ENCODE peak calls at places on chromosome 3, in six cellular contexts. R is caudate nucleus, T is mesendoderm, L is MM.1S, Z is AG08396, A is substantia nigra. W is an unnamed sample.

GRCh38 chr3:42166214-42166613 is 75.1 kb downstream of the TRAK1 start:
- DNase-seq in T (no peak), A (no peak), L (no peak), R (no peak), Z (no peak), W (no peak)

GRCh38 chr3:45311327-45311726 is 77.0 kb upstream of the LARS2 start:
- DNase-seq in Z (no peak), L (no peak), A (no peak), R (no peak), T (no peak), W (no peak)

GRCh38 chr3:196012481-196012880 is 69.4 kb downstream of the TFRC start:
- DNase-seq in R (no peak), L (no peak), Z (no peak), T (no peak), A (no peak), W (no peak)

GRCh38 chr3:113536627-113537101 is 4.3 kb downstream of the SIDT1 start:
- DNase-seq in L (no peak), A (no peak), R (no peak), Z (no peak), T (no peak), W (peak)

GRCh38 chr3:71581451-71581980 is 2.0 kb downstream of the FOXP1 start:
- DNase-seq in T (peak), L (no peak), Z (peak), R (no peak), A (peak), W (peak)

GRCh38 chr3:174821477-174821876 is 37.7 kb upstream of the NAALADL2 start:
- DNase-seq in A (no peak), T (peak), L (no peak), Z (no peak), R (peak), W (no peak)

GRCh38 chr3:107938128-107938527 is 152.7 kb downstream of the CD47 start:
- DNase-seq in R (no peak), A (no peak), T (peak), Z (peak), L (no peak), W (peak)

GRCh38 chr3:105351821-105352220 is 14.9 kb upstream of the ALCAM start:
- DNase-seq in Z (no peak), T (no peak), R (no peak), L (no peak), A (no peak), W (peak)

GRCh38 chr3:31086698-31087097 is 192.2 kb upstream of the GADL1 start:
- DNase-seq in T (no peak), R (no peak), L (no peak), A (no peak), Z (no peak), W (peak)

GRCh38 chr3:106482436-106482835 is 613.6 kb upstream of the CBLB start:
- DNase-seq in R (no peak), T (no peak), L (no peak), Z (no peak), A (no peak), W (no peak)

GRCh38 chr3:50194128-50194902 is 2.9 kb downstream of the GNAT1 start:
- DNase-seq in L (peak), Z (peak), A (peak), T (peak), R (peak), W (peak)

GRCh38 chr3:129291487-129291886 is 12.8 kb downstream of the HMCES start:
- DNase-seq in L (no peak), A (no peak), T (no peak), R (no peak), Z (no peak), W (no peak)

GRCh38 chr3:137687181-137687880 is 76.8 kb upstream of the SOX14 start:
- DNase-seq in L (no peak), T (peak), R (no peak), Z (no peak), A (no peak), W (no peak)